ENCODE peak calls at places on chromosome 12, in four cellular contexts. P is GM23248, O is thyroid gland, M is GM23338. H is an unnamed sample.

GRCh38 chr12:54140958-54141388 is 47.8 kb downstream of the SMUG1 start:
- DNase-seq in P (peak; percentile 70), O (no peak), M (peak; percentile 63), H (no peak)

GRCh38 chr12:31444801-31445200 is 118.9 kb upstream of the SINHCAF start:
- DNase-seq in P (no peak), O (no peak), M (peak; percentile 57), H (no peak)

GRCh38 chr12:34406228-34406995 is 384.1 kb downstream of the ALG10 start:
- DNase-seq in P (no peak), O (no peak), M (no peak), H (peak; percentile 6)

GRCh38 chr12:122147514-122148290 is 26.3 kb downstream of the IL31 start:
- DNase-seq in P (no peak), O (peak; percentile 36), M (no peak), H (no peak)

GRCh38 chr12:121797937-121798801 is 4.7 kb upstream of the RHOF start:
- DNase-seq in P (peak; percentile 37), O (peak; percentile 83), M (peak; percentile 49), H (peak; percentile 76)

GRCh38 chr12:6438345-6438744 is 6.4 kb upstream of the CD27 start:
- DNase-seq in P (no peak), O (no peak), M (no peak), H (no peak)

GRCh38 chr12:107353312-107353711 is 260.0 kb upstream of the CRY1 start:
- DNase-seq in P (no peak), O (no peak), M (no peak), H (no peak)

GRCh38 chr12:32821293-32822089 is 65.8 kb upstream of the YARS2 start:
- DNase-seq in P (no peak), O (no peak), M (no peak), H (no peak)

GRCh38 chr12:131714759-131715158 is 3.9 kb downstream of the SFSWAP start:
- DNase-seq in P (no peak), O (no peak), M (no peak), H (no peak)

GRCh38 chr12:6089041-6089823 is 35.2 kb downstream of the VWF start:
- DNase-seq in P (peak; percentile 84), O (no peak), M (peak; percentile 53), H (peak; percentile 18)

GRCh38 chr12:1306096-1306495 is 288.3 kb downstream of the FBXL14 start:
- DNase-seq in P (no peak), O (no peak), M (no peak), H (peak; percentile 61)

GRCh38 chr12:58668233-58668632 is 252.1 kb downstream of the LRIG3 start:
- DNase-seq in P (no peak), O (no peak), M (no peak), H (no peak)

GRCh38 chr12:8065991-8066594 is at the start of gene C3AR1:
- DNase-seq in P (peak; percentile 70), O (no peak), M (no peak), H (peak; percentile 45)

GRCh38 chr12:15151141-15152091 is 69.8 kb downstream of the RERG start:
- DNase-seq in P (peak; percentile 38), O (no peak), M (peak; percentile 35), H (peak; percentile 7)

GRCh38 chr12:55930771-55931316 is at the start of gene DGKA:
- DNase-seq in P (peak; percentile 90), O (peak; percentile 24), M (peak; percentile 74), H (no peak)

GRCh38 chr12:50401383-50402155 is 884 bp downstream of the LARP4 start:
- DNase-seq in P (peak; percentile 77), O (peak; percentile 34), M (peak; percentile 57), H (peak; percentile 43)

GRCh38 chr12:67512061-67512460 is 136.5 kb upstream of the DYRK2 start:
- DNase-seq in P (no peak), O (no peak), M (no peak), H (no peak)

GRCh38 chr12:42426733-42427132 is 100.8 kb downstream of the PPHLN1 start:
- DNase-seq in P (peak; percentile 51), O (no peak), M (peak; percentile 60), H (no peak)

GRCh38 chr12:50482566-50482965 is 22.2 kb upstream of the DIP2B start:
- DNase-seq in P (no peak), O (no peak), M (no peak), H (no peak)

GRCh38 chr12:113146999-113147398 is 2.5 kb upstream of the CFAP73 start:
- DNase-seq in P (no peak), O (no peak), M (no peak), H (no peak)

GRCh38 chr12:65941388-65941787 is 117.1 kb downstream of the HMGA2 start:
- DNase-seq in P (peak; percentile 94), O (no peak), M (no peak), H (no peak)

DNA sequence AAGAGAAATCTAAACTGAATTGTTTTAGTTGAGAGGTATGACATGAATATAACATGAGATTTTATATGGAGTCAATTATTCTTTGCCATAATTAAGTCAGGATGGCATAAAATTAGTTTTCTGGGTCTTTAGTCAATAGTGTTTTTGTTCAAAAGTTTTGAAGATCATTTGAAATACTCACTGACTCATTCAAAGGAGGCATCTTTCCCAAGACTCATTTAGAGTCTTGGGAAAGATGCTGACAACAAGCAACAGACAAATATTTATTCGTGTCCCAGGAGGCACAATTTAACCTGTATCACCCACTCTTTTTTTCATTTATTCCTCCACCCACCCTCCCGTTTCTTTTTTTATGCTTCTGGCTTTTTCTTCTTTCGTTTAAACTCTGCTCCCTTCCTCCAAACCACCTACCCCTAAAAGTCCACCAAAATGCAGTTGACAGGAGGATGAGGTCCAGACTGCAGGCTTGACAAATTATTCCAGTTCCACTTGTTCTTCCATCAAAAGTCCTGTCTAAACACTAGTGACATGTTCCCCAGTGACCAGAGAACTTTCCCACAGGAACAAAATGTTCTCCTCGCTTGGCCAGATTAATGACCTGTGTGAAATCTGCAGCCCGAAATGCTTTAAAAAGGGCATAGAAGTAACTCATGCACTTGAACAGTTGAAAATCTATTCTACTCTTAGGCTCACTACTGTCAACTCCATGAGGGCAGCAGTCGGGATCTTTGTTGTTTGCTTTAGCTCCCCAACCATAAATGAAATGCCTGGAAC is 43.3 kb upstream of the CSRP2 start:
- DNase-seq in P (peak; percentile 59), O (no peak), M (no peak), H (no peak)
- H3K4me1 ChIP-seq in P (peaks cover 13% of the 10 kb centered on the region), O (no peaks in the 10 kb centered on the region), M (peaks cover 11% of the 10 kb centered on the region), H (no peaks in the 10 kb centered on the region)

DNA sequence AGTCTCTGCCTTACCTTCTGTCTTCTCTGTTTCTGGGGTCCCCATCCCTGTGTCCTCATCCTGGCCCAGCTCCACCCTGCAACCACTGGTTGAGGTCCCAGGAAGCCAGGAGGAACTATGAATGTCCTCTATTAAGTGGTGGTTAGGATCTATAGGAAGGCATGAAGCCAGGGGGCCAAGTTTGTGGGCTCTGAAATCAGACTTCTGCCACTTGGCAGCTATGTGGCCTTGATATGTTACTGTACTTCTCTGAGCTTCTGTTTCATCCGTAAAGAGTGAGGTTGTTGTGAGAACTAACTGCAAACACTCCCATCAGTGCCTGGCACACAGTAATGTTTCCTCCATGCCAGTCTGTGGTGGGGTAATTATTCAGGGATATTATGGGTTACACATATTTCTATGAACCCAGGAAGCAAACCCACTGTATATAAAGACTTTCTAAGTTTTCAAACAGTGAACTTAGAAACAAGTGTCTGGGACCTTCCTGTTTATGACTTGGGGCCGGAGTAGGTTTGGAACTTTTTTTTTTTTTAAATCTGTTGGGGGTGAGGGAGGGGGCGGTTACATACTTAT is 57.4 kb downstream of the PLXNC1 start:
- DNase-seq in P (no peak), O (no peak), M (no peak), H (no peak)
- H3K27ac ChIP-seq in P (no peak overlapping the region), O (no peak overlapping the region), M (no peak overlapping the region), H (no peak overlapping the region)

DNA sequence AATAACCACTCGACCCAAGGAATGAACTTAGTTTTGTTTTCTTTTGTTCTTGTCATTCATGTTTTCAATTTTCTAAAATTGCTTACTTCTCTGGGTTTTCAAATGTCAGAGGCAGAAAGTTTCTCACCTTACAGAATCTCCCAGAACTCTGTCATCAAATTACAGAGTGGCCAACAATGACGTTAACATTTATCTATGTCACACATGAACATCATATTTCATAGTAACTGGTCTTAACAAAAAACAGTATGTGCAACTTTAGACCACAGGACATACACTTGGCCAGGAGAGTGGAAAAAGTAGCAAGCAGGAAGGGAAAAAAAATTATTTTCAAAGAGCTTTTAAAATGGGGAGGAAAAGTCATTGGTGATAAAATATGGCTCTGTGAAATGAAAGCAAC is 426.6 kb downstream of the MED13L start:
- DNase-seq in P (no peak), O (no peak), M (no peak), H (no peak)
- H3K4me1 ChIP-seq in P (no peaks in the 10 kb centered on the region), O (no peaks in the 10 kb centered on the region), M (no peaks in the 10 kb centered on the region), H (no peaks in the 10 kb centered on the region)

DNA sequence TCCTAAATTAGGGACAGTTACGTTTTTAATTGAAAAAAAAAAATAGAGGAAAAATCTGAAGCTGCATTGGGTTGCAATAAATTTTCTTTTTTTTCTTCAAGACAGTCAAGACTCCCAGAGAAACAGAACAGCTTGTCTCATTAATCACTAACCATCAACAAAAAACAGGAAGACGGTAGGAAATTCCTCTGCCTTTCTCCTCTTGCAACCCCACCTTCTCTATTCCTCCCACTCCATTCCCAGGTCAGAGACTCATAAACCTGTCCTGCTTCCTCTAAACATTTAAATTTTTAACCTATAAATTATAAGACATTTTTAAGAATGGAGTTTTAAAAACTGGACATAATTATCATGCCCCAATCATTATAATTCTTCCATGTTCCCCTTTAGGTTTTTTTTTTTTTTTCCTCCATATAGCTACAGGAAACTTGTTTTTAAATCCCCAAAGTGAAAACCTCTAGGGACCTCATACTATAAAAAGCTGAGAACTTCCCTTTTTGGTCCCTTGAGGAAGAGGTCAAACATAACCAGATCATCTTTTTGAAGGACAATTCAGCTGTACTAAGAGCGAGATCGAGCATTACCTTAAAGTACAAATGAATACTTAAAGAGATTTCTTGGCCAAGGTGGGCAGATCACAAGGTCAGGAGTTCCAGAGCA is 36.0 kb downstream of the CPM start:
- DNase-seq in P (no peak), O (no peak), M (no peak), H (no peak)
- H3K27ac ChIP-seq in P (no peak overlapping the region), O (no peak overlapping the region), M (no peak overlapping the region), H (no peak overlapping the region)

DNA sequence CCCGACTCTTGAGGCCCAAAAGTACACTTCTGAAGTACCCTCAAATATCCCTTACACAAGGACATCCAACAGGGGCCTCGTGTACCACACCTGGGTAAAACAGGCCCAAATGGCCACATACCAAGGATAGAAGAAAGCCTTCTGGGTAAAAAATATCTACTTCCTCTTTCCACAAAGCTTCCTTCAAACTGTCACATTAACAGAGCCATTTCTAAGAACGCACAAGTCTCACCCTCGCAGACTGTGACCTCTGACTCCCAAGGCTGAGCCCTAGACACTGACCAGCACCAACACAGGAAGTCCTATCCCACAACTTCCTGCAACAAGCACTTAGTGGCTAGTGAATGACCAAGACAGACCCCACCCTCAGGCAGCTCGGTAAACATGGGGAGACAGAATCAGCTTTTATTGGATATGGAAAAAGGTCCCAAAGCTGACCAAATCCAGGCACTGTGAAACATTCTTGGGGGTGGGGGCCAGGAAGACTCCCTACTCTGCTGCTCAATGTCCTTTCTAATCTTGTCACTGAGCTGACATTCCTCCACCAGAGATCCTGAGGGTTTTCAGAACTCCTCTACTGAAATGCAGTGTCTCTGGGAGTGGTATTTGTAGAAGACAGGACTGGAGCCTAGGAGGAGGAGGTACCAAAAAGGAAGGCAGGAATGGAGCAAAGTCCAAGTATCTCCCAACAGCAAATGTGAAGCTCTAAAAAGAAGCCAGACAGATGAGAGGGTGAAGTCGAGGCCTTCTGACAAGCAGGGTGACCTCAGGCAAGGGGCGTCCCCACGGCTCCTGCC is 15.9 kb downstream of the KCTD10 start:
- DNase-seq in P (peak; percentile 42), O (no peak), M (no peak), H (peak; percentile 22)
- H3K4me1 ChIP-seq in P (peaks cover 78% of the 10 kb centered on the region), O (peaks cover 100% of the 10 kb centered on the region), M (peaks cover 84% of the 10 kb centered on the region), H (peaks cover 37% of the 10 kb centered on the region)